ENCODE peak calls at places on chromosomes 16 and 17, in seven cellular contexts. One of them, this sample, is unnamed.

GRCh38 chr16:78768723-78769122 is 669.3 kb downstream of the WWOX start:
- DNase-seq in stomach: no peak
- DNase-seq in adrenal gland: no peak
- DNase-seq in tibial nerve: no peak
- DNase-seq in aorta: no peak
- DNase-seq in heart right ventricle: no peak
- DNase-seq in transverse colon: no peak
- DNase-seq in this sample: no peak

GRCh38 chr16:2597560-2597902 is 59.7 kb downstream of the PDPK1 start:
- DNase-seq in stomach: no peak
- DNase-seq in adrenal gland: no peak
- DNase-seq in tibial nerve: no peak
- DNase-seq in aorta: peak; percentile 63
- DNase-seq in heart right ventricle: no peak
- DNase-seq in transverse colon: no peak
- DNase-seq in this sample: no peak

GRCh38 chr16:10877472-10877946 is 507 bp downstream of the CIITA start:
- DNase-seq in stomach: no peak
- DNase-seq in adrenal gland: no peak
- DNase-seq in tibial nerve: no peak
- DNase-seq in aorta: no peak
- DNase-seq in heart right ventricle: no peak
- DNase-seq in transverse colon: no peak
- DNase-seq in this sample: no peak

GRCh38 chr16:2720719-2721633 is 952 bp upstream of the PRSS27 start:
- DNase-seq in stomach: peak; percentile 84
- DNase-seq in adrenal gland: peak; percentile 82
- DNase-seq in tibial nerve: peak; percentile 51
- DNase-seq in aorta: peak; percentile 95
- DNase-seq in heart right ventricle: peak; percentile 85
- DNase-seq in transverse colon: peak; percentile 90
- DNase-seq in this sample: peak; percentile 39

GRCh38 chr16:89922884-89923639 is at the start of gene TUBB3:
- DNase-seq in stomach: peak; percentile 69
- DNase-seq in adrenal gland: peak; percentile 80
- DNase-seq in tibial nerve: no peak
- DNase-seq in aorta: peak; percentile 90
- DNase-seq in heart right ventricle: peak; percentile 76
- DNase-seq in transverse colon: peak; percentile 58
- DNase-seq in this sample: no peak

GRCh38 chr17:58693208-58693607 is 806 bp downstream of the RAD51C start:
- DNase-seq in stomach: no peak
- DNase-seq in adrenal gland: no peak
- DNase-seq in tibial nerve: no peak
- DNase-seq in aorta: no peak
- DNase-seq in heart right ventricle: no peak
- DNase-seq in transverse colon: no peak
- DNase-seq in this sample: no peak

GRCh38 chr17:67520282-67520906 is 143.3 kb downstream of the PITPNC1 start:
- DNase-seq in stomach: no peak
- DNase-seq in adrenal gland: peak; percentile 35
- DNase-seq in tibial nerve: peak; percentile 16
- DNase-seq in aorta: no peak
- DNase-seq in heart right ventricle: no peak
- DNase-seq in transverse colon: peak; percentile 13
- DNase-seq in this sample: no peak

GRCh38 chr17:59754547-59754946 is 47.1 kb downstream of the VMP1 start:
- DNase-seq in stomach: no peak
- DNase-seq in adrenal gland: no peak
- DNase-seq in tibial nerve: no peak
- DNase-seq in aorta: no peak
- DNase-seq in heart right ventricle: no peak
- DNase-seq in transverse colon: no peak
- DNase-seq in this sample: no peak

GRCh38 chr17:69358688-69359596 is 32.0 kb upstream of the ABCA5 start:
- DNase-seq in stomach: no peak
- DNase-seq in adrenal gland: no peak
- DNase-seq in tibial nerve: no peak
- DNase-seq in aorta: no peak
- DNase-seq in heart right ventricle: no peak
- DNase-seq in transverse colon: no peak
- DNase-seq in this sample: peak; percentile 52

GRCh38 chr17:39667262-39668140 is 752 bp upstream of the PNMT start:
- DNase-seq in stomach: peak; percentile 57
- DNase-seq in adrenal gland: no peak
- DNase-seq in tibial nerve: no peak
- DNase-seq in aorta: no peak
- DNase-seq in heart right ventricle: peak; percentile 64
- DNase-seq in transverse colon: peak; percentile 49
- DNase-seq in this sample: no peak
- H3K4me1 ChIP-seq in stomach: peaks cover 67% of the 10 kb centered on the region
- H3K4me1 ChIP-seq in adrenal gland: peaks cover 30% of the 10 kb centered on the region
- H3K4me1 ChIP-seq in tibial nerve: no peaks in the 10 kb centered on the region
- H3K4me1 ChIP-seq in aorta: no peaks in the 10 kb centered on the region
- H3K4me1 ChIP-seq in heart right ventricle: peaks cover 68% of the 10 kb centered on the region
- H3K4me1 ChIP-seq in transverse colon: peaks cover 42% of the 10 kb centered on the region
- H3K4me1 ChIP-seq in this sample: peaks cover 24% of the 10 kb centered on the region

DNA sequence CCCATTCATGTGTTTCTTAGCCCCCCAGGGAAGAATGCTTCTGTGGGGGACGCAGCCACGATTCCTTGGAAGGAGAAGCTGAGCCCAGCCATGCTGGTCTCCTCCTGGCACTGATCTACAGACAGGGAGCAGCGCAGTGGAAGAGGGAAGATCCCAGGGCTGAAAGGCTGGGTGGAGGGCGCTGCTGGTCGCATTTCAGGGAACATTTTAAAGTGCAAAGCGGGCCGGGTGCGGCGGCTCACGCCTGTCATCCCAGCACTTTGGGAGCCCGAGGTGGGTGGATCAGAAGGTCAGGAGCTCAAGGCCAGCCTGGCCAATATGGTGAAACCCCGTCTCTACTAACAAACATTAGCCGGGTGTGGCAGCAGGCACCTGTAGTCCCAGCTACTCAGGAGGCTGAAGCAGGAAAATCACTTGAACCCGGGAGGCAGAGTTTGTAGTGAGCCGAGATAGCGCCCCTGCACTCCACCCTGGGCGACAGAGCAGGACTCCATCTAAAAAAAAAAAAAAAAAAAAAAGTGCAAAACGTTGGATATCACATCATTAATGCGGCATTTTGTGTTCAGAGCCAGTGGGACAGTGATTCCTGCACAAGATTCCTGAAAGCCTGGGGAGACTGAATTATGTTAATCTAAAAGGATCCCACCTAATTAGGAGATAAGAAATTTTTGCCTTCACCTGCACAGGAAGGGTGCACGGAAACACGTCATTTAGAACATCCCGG is 558 bp upstream of the CHMP6 start:
- DNase-seq in stomach: no peak
- DNase-seq in adrenal gland: no peak
- DNase-seq in tibial nerve: no peak
- DNase-seq in aorta: no peak
- DNase-seq in heart right ventricle: no peak
- DNase-seq in transverse colon: no peak
- DNase-seq in this sample: no peak
- H3K27ac ChIP-seq in stomach: peak overlapping the region; percentile 70
- H3K27ac ChIP-seq in adrenal gland: peak overlapping the region; percentile 26
- H3K27ac ChIP-seq in tibial nerve: peak overlapping the region; percentile 84
- H3K27ac ChIP-seq in aorta: no peak overlapping the region
- H3K27ac ChIP-seq in heart right ventricle: peak overlapping the region; percentile 79
- H3K27ac ChIP-seq in transverse colon: peak overlapping the region; percentile 91
- H3K27ac ChIP-seq in this sample: no peak overlapping the region

DNA sequence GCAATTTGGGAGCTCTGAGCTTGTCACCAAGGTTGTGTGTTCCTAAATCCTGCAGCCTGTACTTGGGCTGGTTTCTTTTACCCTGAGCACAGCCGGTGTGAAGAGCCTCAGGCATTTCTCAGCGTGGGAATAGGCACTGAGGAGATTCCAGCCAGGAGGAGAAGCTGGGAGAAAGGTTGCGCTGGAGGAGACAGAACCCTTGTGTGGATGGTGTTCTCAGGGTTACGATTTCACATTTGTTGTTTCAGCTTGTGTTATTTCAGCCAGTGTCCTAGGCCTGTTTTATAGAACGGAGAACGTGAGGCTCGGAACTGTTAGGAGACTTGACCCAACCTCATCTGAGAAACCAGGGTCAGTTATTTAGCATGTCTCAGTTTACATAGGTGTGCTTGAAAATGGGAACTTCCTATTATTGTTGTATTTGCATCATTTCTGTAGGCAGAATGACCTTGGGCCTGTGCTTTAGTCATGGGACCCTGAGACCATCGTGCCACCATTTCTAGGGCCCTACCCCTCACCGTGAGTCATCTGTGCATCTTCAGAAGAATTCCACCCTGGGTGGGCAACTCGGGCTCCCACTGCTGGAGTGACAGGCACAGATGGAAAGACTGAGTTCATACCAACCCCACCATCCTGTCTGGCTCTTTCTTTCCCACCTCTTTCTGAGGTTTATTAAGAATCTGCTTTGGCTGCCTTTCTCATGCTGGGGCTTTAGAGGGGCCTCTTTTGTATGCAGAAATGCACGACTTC is 134.9 kb downstream of the MSI2 start:
- DNase-seq in stomach: no peak
- DNase-seq in adrenal gland: no peak
- DNase-seq in tibial nerve: no peak
- DNase-seq in aorta: no peak
- DNase-seq in heart right ventricle: no peak
- DNase-seq in transverse colon: no peak
- DNase-seq in this sample: no peak
- H3K9me3 ChIP-seq in stomach: peaks cover 5% of the 10 kb centered on the region
- H3K9me3 ChIP-seq in adrenal gland: peaks cover 8% of the 10 kb centered on the region
- H3K9me3 ChIP-seq in tibial nerve: no peaks in the 10 kb centered on the region
- H3K9me3 ChIP-seq in aorta: peaks cover 1% of the 10 kb centered on the region
- H3K9me3 ChIP-seq in heart right ventricle: peaks cover 29% of the 10 kb centered on the region
- H3K9me3 ChIP-seq in transverse colon: peaks cover 10% of the 10 kb centered on the region
- H3K9me3 ChIP-seq in this sample: no peaks in the 10 kb centered on the region

GRCh38 chr16:15498427-15499175 is 64.2 kb downstream of the BMERB1 start:
- DNase-seq in stomach: no peak
- DNase-seq in adrenal gland: no peak
- DNase-seq in tibial nerve: no peak
- DNase-seq in aorta: no peak
- DNase-seq in heart right ventricle: no peak
- DNase-seq in transverse colon: no peak
- DNase-seq in this sample: no peak
- H3K4me1 ChIP-seq in stomach: no peaks in the 10 kb centered on the region
- H3K4me1 ChIP-seq in adrenal gland: peaks cover 12% of the 10 kb centered on the region
- H3K4me1 ChIP-seq in tibial nerve: no peaks in the 10 kb centered on the region
- H3K4me1 ChIP-seq in aorta: no peaks in the 10 kb centered on the region
- H3K4me1 ChIP-seq in heart right ventricle: peaks cover 21% of the 10 kb centered on the region
- H3K4me1 ChIP-seq in transverse colon: no peaks in the 10 kb centered on the region
- H3K4me1 ChIP-seq in this sample: peaks cover 2% of the 10 kb centered on the region

GRCh38 chr17:37233001-37233400 is 142.8 kb upstream of the C17orf78 start:
- DNase-seq in stomach: no peak
- DNase-seq in adrenal gland: no peak
- DNase-seq in tibial nerve: no peak
- DNase-seq in aorta: no peak
- DNase-seq in heart right ventricle: no peak
- DNase-seq in transverse colon: no peak
- DNase-seq in this sample: no peak
- H3K27ac ChIP-seq in stomach: no peak overlapping the region
- H3K27ac ChIP-seq in adrenal gland: no peak overlapping the region
- H3K27ac ChIP-seq in tibial nerve: no peak overlapping the region
- H3K27ac ChIP-seq in aorta: no peak overlapping the region
- H3K27ac ChIP-seq in heart right ventricle: no peak overlapping the region
- H3K27ac ChIP-seq in transverse colon: no peak overlapping the region
- H3K27ac ChIP-seq in this sample: no peak overlapping the region

GRCh38 chr16:35687781-35688180 is 2228.4 kb downstream of the TP53TG3F start:
- DNase-seq in stomach: no peak
- DNase-seq in adrenal gland: no peak
- DNase-seq in tibial nerve: no peak
- DNase-seq in aorta: no peak
- DNase-seq in heart right ventricle: no peak
- DNase-seq in transverse colon: no peak
- DNase-seq in this sample: no peak

GRCh38 chr16:35692824-35693223 is 2233.4 kb downstream of the TP53TG3F start:
- DNase-seq in stomach: no peak
- DNase-seq in adrenal gland: no peak
- DNase-seq in tibial nerve: no peak
- DNase-seq in aorta: no peak
- DNase-seq in heart right ventricle: no peak
- DNase-seq in transverse colon: no peak
- DNase-seq in this sample: no peak

GRCh38 chr16:35690413-35690812 is 2231.0 kb downstream of the TP53TG3F start:
- DNase-seq in stomach: no peak
- DNase-seq in adrenal gland: no peak
- DNase-seq in tibial nerve: no peak
- DNase-seq in aorta: no peak
- DNase-seq in heart right ventricle: no peak
- DNase-seq in transverse colon: no peak
- DNase-seq in this sample: no peak

GRCh38 chr16:35689764-35690163 is 2230.4 kb downstream of the TP53TG3F start:
- DNase-seq in stomach: no peak
- DNase-seq in adrenal gland: no peak
- DNase-seq in tibial nerve: no peak
- DNase-seq in aorta: no peak
- DNase-seq in heart right ventricle: no peak
- DNase-seq in transverse colon: no peak
- DNase-seq in this sample: no peak

DNA sequence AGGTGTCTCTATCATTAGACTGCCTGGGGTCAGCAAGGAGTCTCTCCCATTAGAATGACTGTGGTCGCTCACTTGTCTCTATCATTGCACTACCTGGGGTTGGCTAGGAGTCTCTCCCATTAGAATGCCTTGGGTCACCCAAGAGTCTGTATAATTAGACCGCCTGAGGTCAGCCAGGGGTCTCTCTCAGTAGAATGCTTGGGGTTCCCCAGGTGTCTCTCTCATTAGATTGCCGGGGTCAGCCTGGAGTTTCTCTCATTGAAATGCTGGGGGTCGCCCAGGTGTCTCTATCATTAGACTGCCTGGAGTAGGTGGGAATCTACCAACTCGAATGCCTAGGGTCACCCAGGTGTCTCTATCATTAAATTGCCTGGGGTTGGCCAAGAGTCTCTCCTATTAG is 2231.6 kb downstream of the TP53TG3F start:
- DNase-seq in stomach: no peak
- DNase-seq in adrenal gland: no peak
- DNase-seq in tibial nerve: no peak
- DNase-seq in aorta: no peak
- DNase-seq in heart right ventricle: no peak
- DNase-seq in transverse colon: no peak
- DNase-seq in this sample: no peak
- H3K9me3 ChIP-seq in stomach: no peaks in the 10 kb centered on the region
- H3K9me3 ChIP-seq in adrenal gland: no peaks in the 10 kb centered on the region
- H3K9me3 ChIP-seq in tibial nerve: no peaks in the 10 kb centered on the region
- H3K9me3 ChIP-seq in aorta: peaks cover 3% of the 10 kb centered on the region
- H3K9me3 ChIP-seq in heart right ventricle: peaks cover 85% of the 10 kb centered on the region
- H3K9me3 ChIP-seq in transverse colon: peaks cover 17% of the 10 kb centered on the region
- H3K9me3 ChIP-seq in this sample: peaks cover 3% of the 10 kb centered on the region